ENCODE peak calls at places on chromosomes 1 and 21, in four cellular contexts. R is H1, B is GM12878, X is HepG2. I is an unnamed sample.

GRCh38 chr1:228216371-228217320 is 8.8 kb downstream of the OBSCN start:
- DNase-seq in R (no peak), B (no peak), X (no peak), I (no peak)

GRCh38 chr1:75265792-75266191 is 131.6 kb downstream of the LHX8 start:
- DNase-seq in R (no peak), B (peak; percentile 12), X (peak; percentile 67), I (peak; percentile 17)

GRCh38 chr1:40762144-40762923 is 21.3 kb upstream of the KCNQ4 start:
- DNase-seq in R (no peak), B (peak; percentile 31), X (no peak), I (no peak)

GRCh38 chr1:184618851-184619250 is 135.8 kb downstream of the EDEM3 start:
- DNase-seq in R (no peak), B (no peak), X (no peak), I (no peak)

GRCh38 chr21:31383770-31384169 is 39.7 kb upstream of the TIAM1 start:
- DNase-seq in R (peak; percentile 35), B (no peak), X (no peak), I (no peak)

GRCh38 chr1:169572184-169572583 is 14.1 kb downstream of the F5 start:
- DNase-seq in R (no peak), B (no peak), X (peak; percentile 90), I (no peak)

GRCh38 chr1:182015360-182015759 is 46.2 kb downstream of the ZNF648 start:
- DNase-seq in R (no peak), B (no peak), X (no peak), I (no peak)

GRCh38 chr1:207298186-207298585 is 23.3 kb upstream of the CD55 start:
- DNase-seq in R (no peak), B (no peak), X (no peak), I (no peak)

GRCh38 chr1:46520063-46520911 is 30.7 kb downstream of the DMBX1 start:
- DNase-seq in R (no peak), B (no peak), X (peak; percentile 30), I (peak; percentile 78)

GRCh38 chr1:117216718-117217117 is 6.0 kb upstream of the VTCN1 start:
- DNase-seq in R (no peak), B (no peak), X (no peak), I (no peak)

GRCh38 chr1:81880781-81881180 is 80.0 kb downstream of the ADGRL2 start:
- DNase-seq in R (no peak), B (no peak), X (no peak), I (no peak)

GRCh38 chr1:183757061-183757460 is 47.9 kb upstream of the RGL1 start:
- DNase-seq in R (no peak), B (no peak), X (no peak), I (no peak)

GRCh38 chr1:204589409-204590038 is 73.3 kb downstream of the MDM4 start:
- DNase-seq in R (no peak), B (no peak), X (no peak), I (no peak)

GRCh38 chr1:160807738-160808137 is 11.8 kb downstream of the LY9 start:
- DNase-seq in R (no peak), B (no peak), X (no peak), I (no peak)

GRCh38 chr1:194084755-194085154 is 898.3 kb upstream of the B3GALT2 start:
- DNase-seq in R (no peak), B (no peak), X (no peak), I (no peak)

GRCh38 chr1:237873487-237873927 is 17.2 kb downstream of the ZP4 start:
- DNase-seq in R (peak; percentile 46), B (no peak), X (no peak), I (no peak)
- TF ChIP-seq ATF2 in R (peak; percentile 44), B (no peak), X (no peak), I (no peak)

DNA sequence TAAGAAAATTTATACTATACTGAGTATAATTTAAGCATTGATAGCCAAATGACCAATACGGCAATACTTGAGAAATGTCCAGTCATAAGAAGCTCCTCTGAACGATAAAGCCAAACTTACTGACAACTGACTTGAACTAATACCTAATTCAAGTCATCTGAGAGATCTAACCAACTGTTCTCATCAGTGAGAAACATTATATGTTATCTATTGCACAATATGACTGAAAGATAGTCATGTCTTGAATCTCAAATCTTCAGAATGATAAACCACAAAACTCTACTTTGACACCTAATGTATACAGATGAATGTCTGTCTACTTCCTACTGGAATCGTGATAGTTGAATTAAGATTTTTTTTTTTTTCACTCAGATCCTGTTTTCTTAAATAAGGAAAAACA is 39.0 kb downstream of the APP start:
- DNase-seq in R (no peak), B (no peak), X (no peak), I (no peak)
- H4K20me1 ChIP-seq in R (peaks cover 15% of the 10 kb centered on the region), B (no peaks in the 10 kb centered on the region), X (peaks cover 4% of the 10 kb centered on the region), I (no peaks in the 10 kb centered on the region)

DNA sequence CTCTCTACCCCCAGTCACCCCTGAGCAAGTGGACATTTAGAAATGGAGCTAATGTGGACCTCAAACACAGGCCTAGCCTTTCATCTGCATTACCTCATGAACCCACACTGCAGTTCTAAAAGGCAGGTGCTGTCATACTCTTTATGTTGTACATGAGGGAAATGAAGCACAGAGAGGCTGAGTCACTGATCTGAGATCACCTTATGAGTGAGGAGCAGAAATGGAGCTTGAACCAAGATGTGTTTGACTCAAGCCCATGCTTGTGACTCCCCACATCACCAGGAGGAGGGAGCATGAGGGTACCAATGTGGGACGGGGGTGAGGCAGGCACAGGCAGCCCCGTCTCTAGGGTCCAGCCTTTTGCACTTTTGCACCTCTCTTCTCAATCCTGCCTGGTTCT is 702.8 kb downstream of the PTPRU start:
- DNase-seq in R (no peak), B (no peak), X (no peak), I (no peak)
- TF ChIP-seq ATF2 in R (no peak), B (no peak), X (no peak), I (no peak)

GRCh38 chr1:114749835-114750234 is 7.9 kb downstream of the CSDE1 start:
- DNase-seq in R (no peak), B (no peak), X (no peak), I (no peak)
- H4K20me1 ChIP-seq in R (peaks cover 33% of the 10 kb centered on the region), B (peaks cover 12% of the 10 kb centered on the region), X (peaks cover 79% of the 10 kb centered on the region), I (peaks cover 39% of the 10 kb centered on the region)

DNA sequence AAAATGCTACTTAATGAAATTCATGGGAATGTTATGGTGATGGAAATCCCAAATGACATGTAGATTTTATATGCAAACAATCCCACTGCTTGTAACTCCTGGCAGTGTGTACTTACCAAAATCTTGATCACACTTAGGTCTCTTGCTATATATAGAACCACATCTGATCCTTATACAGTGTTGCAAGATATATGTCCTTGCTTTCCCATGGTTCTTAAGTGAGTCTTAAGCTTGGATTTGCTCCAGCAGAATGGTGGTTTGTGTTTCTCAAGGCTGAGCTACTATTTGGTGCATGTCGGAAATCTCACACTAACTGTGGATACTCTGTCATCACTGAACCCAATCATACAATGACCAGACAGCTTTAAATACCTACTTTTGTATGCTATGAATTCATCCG is 50.0 kb downstream of the KCNJ15 start:
- DNase-seq in R (no peak), B (no peak), X (no peak), I (no peak)
- TF ChIP-seq ATF2 in R (no peak), B (no peak), X (no peak), I (no peak)

GRCh38 chr1:153912349-153912748 is 10.4 kb downstream of the GATAD2B start:
- DNase-seq in R (no peak), B (no peak), X (no peak), I (no peak)

GRCh38 chr1:153908071-153908470 is 14.7 kb downstream of the GATAD2B start:
- DNase-seq in R (no peak), B (no peak), X (no peak), I (no peak)

GRCh38 chr1:153903841-153904455 is 18.8 kb downstream of the GATAD2B start:
- DNase-seq in R (no peak), B (no peak), X (no peak), I (no peak)

GRCh38 chr1:153907134-153907533 is 15.6 kb downstream of the GATAD2B start:
- DNase-seq in R (no peak), B (no peak), X (no peak), I (no peak)

DNA sequence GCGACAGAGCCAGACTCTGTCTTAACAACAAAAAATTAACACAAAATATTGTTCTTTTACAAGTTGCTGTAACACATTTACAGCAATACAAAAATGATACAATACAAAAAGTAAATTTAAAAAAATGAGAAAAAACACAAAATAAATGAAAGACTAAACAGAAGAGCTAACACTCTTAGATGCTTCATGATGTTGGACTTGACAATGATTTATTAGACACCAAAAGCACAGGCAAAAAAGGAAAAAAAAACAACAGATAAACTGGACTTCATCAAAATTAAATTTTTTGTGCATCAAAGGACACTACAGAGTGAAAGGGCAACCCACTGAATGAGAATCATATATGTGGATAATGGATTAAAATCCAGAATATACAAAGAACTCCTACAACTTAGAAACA is 16.4 kb downstream of the GATAD2B start:
- DNase-seq in R (no peak), B (no peak), X (no peak), I (no peak)
- H4K20me1 ChIP-seq in R (peaks cover 6% of the 10 kb centered on the region), B (no peaks in the 10 kb centered on the region), X (no peaks in the 10 kb centered on the region), I (no peaks in the 10 kb centered on the region)

DNA sequence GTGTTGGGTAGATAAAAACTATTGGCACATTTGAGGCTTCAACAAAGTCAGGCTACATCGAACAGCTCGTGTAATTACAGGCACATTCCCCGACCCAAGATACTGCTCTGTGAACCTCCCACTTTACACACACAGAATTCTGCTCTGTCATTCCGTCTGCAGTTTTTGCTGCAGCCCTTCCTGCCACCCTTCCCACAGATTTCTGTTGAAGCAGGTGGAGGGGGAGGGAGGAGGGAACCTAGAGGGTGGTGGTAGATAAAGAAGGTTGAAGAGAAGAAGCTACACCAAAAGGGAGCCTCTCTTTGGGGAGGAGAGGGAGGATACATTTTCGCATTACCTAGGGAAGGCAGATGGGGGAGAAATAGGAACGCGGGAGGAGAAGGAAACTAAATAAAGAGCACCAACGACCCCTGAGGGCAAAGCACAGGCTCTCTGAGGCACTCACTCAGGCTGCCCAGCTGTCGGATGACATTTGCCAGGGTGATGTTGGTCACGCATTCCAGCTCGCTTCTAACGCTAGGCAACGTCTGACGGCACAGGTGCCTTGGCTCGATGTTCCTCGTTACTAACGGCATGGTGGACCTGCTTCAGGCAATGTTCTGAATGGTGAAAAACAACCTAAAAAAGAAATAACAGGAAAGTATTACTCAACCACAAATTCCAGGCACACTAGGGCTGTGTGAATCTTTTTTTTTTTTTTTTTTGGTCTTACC is 36.0 kb downstream of the GPR3 start:
- DNase-seq in R (no peak), B (no peak), X (no peak), I (peak; percentile 96)
- TF ChIP-seq ATF2 in R (no peak), B (no peak), X (no peak), I (no peak)